ENCODE peak calls at places on chromosomes 12 and 14, in seven cellular contexts. One of them, this sample, is unnamed.

GRCh38 chr14:48536318-48536717 is 860.9 kb upstream of the MDGA2 start:
- DNase-seq in hepatocyte: peak; percentile 6
- DNase-seq in mammary epithelial cell: no peak
- DNase-seq in IMR-90: no peak
- DNase-seq in neural progenitor cell: peak; percentile 66
- DNase-seq in PC-3: peak; percentile 43
- DNase-seq in HepG2: peak; percentile 4
- DNase-seq in this sample: no peak

GRCh38 chr12:49683604-49684309 is 23.4 kb downstream of the FMNL3 start:
- DNase-seq in hepatocyte: no peak
- DNase-seq in mammary epithelial cell: no peak
- DNase-seq in IMR-90: no peak
- DNase-seq in neural progenitor cell: no peak
- DNase-seq in PC-3: no peak
- DNase-seq in HepG2: no peak
- DNase-seq in this sample: no peak

GRCh38 chr14:29240046-29240445 is 473.5 kb downstream of the FOXG1 start:
- DNase-seq in hepatocyte: no peak
- DNase-seq in mammary epithelial cell: no peak
- DNase-seq in IMR-90: peak; percentile 89
- DNase-seq in neural progenitor cell: no peak
- DNase-seq in PC-3: peak; percentile 87
- DNase-seq in HepG2: no peak
- DNase-seq in this sample: peak; percentile 49

GRCh38 chr14:46499521-46499920 is 152.1 kb downstream of the RPL10L start:
- DNase-seq in hepatocyte: no peak
- DNase-seq in mammary epithelial cell: no peak
- DNase-seq in IMR-90: no peak
- DNase-seq in neural progenitor cell: no peak
- DNase-seq in PC-3: no peak
- DNase-seq in HepG2: no peak
- DNase-seq in this sample: no peak

GRCh38 chr12:95218164-95218851 is 701 bp downstream of the VEZT start:
- DNase-seq in hepatocyte: no peak
- DNase-seq in mammary epithelial cell: peak; percentile 85
- DNase-seq in IMR-90: peak; percentile 58
- DNase-seq in neural progenitor cell: no peak
- DNase-seq in PC-3: peak; percentile 87
- DNase-seq in HepG2: no peak
- DNase-seq in this sample: peak; percentile 86

GRCh38 chr14:100438678-100439592 is 115.8 kb downstream of the SLC25A47 start:
- DNase-seq in hepatocyte: peak; percentile 84
- DNase-seq in mammary epithelial cell: peak; percentile 95
- DNase-seq in IMR-90: peak; percentile 89
- DNase-seq in neural progenitor cell: no peak
- DNase-seq in PC-3: peak; percentile 96
- DNase-seq in HepG2: peak; percentile 23
- DNase-seq in this sample: peak; percentile 97

GRCh38 chr12:110940933-110941332 is 20.6 kb upstream of the MYL2 start:
- DNase-seq in hepatocyte: no peak
- DNase-seq in mammary epithelial cell: no peak
- DNase-seq in IMR-90: no peak
- DNase-seq in neural progenitor cell: no peak
- DNase-seq in PC-3: no peak
- DNase-seq in HepG2: no peak
- DNase-seq in this sample: no peak

GRCh38 chr12:132597333-132598283 is 12.8 kb downstream of the LRCOL1 start:
- DNase-seq in hepatocyte: peak; percentile 63
- DNase-seq in mammary epithelial cell: peak; percentile 16
- DNase-seq in IMR-90: peak; percentile 23
- DNase-seq in neural progenitor cell: peak; percentile 76
- DNase-seq in PC-3: peak; percentile 49
- DNase-seq in HepG2: no peak
- DNase-seq in this sample: no peak

GRCh38 chr12:5546616-5547015 is 114.7 kb downstream of the NTF3 start:
- DNase-seq in hepatocyte: no peak
- DNase-seq in mammary epithelial cell: no peak
- DNase-seq in IMR-90: peak; percentile 29
- DNase-seq in neural progenitor cell: no peak
- DNase-seq in PC-3: no peak
- DNase-seq in HepG2: no peak
- DNase-seq in this sample: no peak

GRCh38 chr12:9049520-9050133 is 60.3 kb downstream of the KLRG1 start:
- DNase-seq in hepatocyte: peak; percentile 67
- DNase-seq in mammary epithelial cell: peak; percentile 28
- DNase-seq in IMR-90: peak; percentile 52
- DNase-seq in neural progenitor cell: peak; percentile 52
- DNase-seq in PC-3: peak; percentile 56
- DNase-seq in HepG2: peak; percentile 46
- DNase-seq in this sample: peak; percentile 51

GRCh38 chr14:99389171-99389826 is 91.4 kb downstream of the SETD3 start:
- DNase-seq in hepatocyte: peak; percentile 67
- DNase-seq in mammary epithelial cell: peak; percentile 21
- DNase-seq in IMR-90: peak; percentile 10
- DNase-seq in neural progenitor cell: peak; percentile 80
- DNase-seq in PC-3: peak; percentile 65
- DNase-seq in HepG2: peak; percentile 21
- DNase-seq in this sample: peak; percentile 94

GRCh38 chr12:51980051-51980808 is 26.5 kb upstream of the TAMALIN start:
- DNase-seq in hepatocyte: peak; percentile 80
- DNase-seq in mammary epithelial cell: peak; percentile 44
- DNase-seq in IMR-90: peak; percentile 63
- DNase-seq in neural progenitor cell: peak; percentile 72
- DNase-seq in PC-3: peak; percentile 71
- DNase-seq in HepG2: peak; percentile 50
- DNase-seq in this sample: peak; percentile 90

GRCh38 chr14:53331247-53331646 is 178.1 kb upstream of the DDHD1 start:
- DNase-seq in hepatocyte: no peak
- DNase-seq in mammary epithelial cell: peak; percentile 98
- DNase-seq in IMR-90: peak; percentile 93
- DNase-seq in neural progenitor cell: no peak
- DNase-seq in PC-3: peak; percentile 91
- DNase-seq in HepG2: no peak
- DNase-seq in this sample: no peak

GRCh38 chr12:3931721-3932120 is 58.5 kb upstream of the PARP11 start:
- DNase-seq in hepatocyte: no peak
- DNase-seq in mammary epithelial cell: no peak
- DNase-seq in IMR-90: no peak
- DNase-seq in neural progenitor cell: no peak
- DNase-seq in PC-3: no peak
- DNase-seq in HepG2: no peak
- DNase-seq in this sample: no peak

GRCh38 chr14:61615743-61616523 is 79.4 kb upstream of the HIF1A start:
- DNase-seq in hepatocyte: no peak
- DNase-seq in mammary epithelial cell: no peak
- DNase-seq in IMR-90: no peak
- DNase-seq in neural progenitor cell: no peak
- DNase-seq in PC-3: peak; percentile 79
- DNase-seq in HepG2: no peak
- DNase-seq in this sample: peak; percentile 56

GRCh38 chr12:82805812-82806497 is 119.2 kb downstream of the TMTC2 start:
- DNase-seq in hepatocyte: no peak
- DNase-seq in mammary epithelial cell: peak; percentile 48
- DNase-seq in IMR-90: peak; percentile 1
- DNase-seq in neural progenitor cell: no peak
- DNase-seq in PC-3: peak; percentile 14
- DNase-seq in HepG2: no peak
- DNase-seq in this sample: peak; percentile 56

GRCh38 chr14:92427096-92427495 is 86.5 kb upstream of the RIN3 start:
- DNase-seq in hepatocyte: no peak
- DNase-seq in mammary epithelial cell: no peak
- DNase-seq in IMR-90: no peak
- DNase-seq in neural progenitor cell: no peak
- DNase-seq in PC-3: no peak
- DNase-seq in HepG2: no peak
- DNase-seq in this sample: peak; percentile 66

GRCh38 chr12:88044035-88044434 is 14.8 kb upstream of the C12orf50 start:
- DNase-seq in hepatocyte: no peak
- DNase-seq in mammary epithelial cell: no peak
- DNase-seq in IMR-90: no peak
- DNase-seq in neural progenitor cell: no peak
- DNase-seq in PC-3: no peak
- DNase-seq in HepG2: no peak
- DNase-seq in this sample: no peak

GRCh38 chr12:15863984-15864383 is 18.2 kb upstream of the STRAP start:
- DNase-seq in hepatocyte: no peak
- DNase-seq in mammary epithelial cell: no peak
- DNase-seq in IMR-90: no peak
- DNase-seq in neural progenitor cell: no peak
- DNase-seq in PC-3: no peak
- DNase-seq in HepG2: no peak
- DNase-seq in this sample: no peak

GRCh38 chr14:35482994-35483515 is 50.9 kb upstream of the INSM2 start:
- DNase-seq in hepatocyte: no peak
- DNase-seq in mammary epithelial cell: no peak
- DNase-seq in IMR-90: no peak
- DNase-seq in neural progenitor cell: no peak
- DNase-seq in PC-3: no peak
- DNase-seq in HepG2: no peak
- DNase-seq in this sample: no peak

GRCh38 chr14:101543814-101544213 is 17.5 kb upstream of the DIO3 start:
- DNase-seq in hepatocyte: no peak
- DNase-seq in mammary epithelial cell: no peak
- DNase-seq in IMR-90: no peak
- DNase-seq in neural progenitor cell: no peak
- DNase-seq in PC-3: no peak
- DNase-seq in HepG2: no peak
- DNase-seq in this sample: no peak
- H2AFZ ChIP-seq in hepatocyte: no peak overlapping the region
- H2AFZ ChIP-seq in mammary epithelial cell: no peak overlapping the region
- H2AFZ ChIP-seq in IMR-90: no peak overlapping the region
- H2AFZ ChIP-seq in neural progenitor cell: no peak overlapping the region
- H2AFZ ChIP-seq in PC-3: no peak overlapping the region
- H2AFZ ChIP-seq in HepG2: no peak overlapping the region
- H2AFZ ChIP-seq in this sample: no peak overlapping the region

GRCh38 chr14:74794947-74795346 is 31.8 kb downstream of the YLPM1 start:
- DNase-seq in hepatocyte: no peak
- DNase-seq in mammary epithelial cell: no peak
- DNase-seq in IMR-90: no peak
- DNase-seq in neural progenitor cell: no peak
- DNase-seq in PC-3: no peak
- DNase-seq in HepG2: no peak
- DNase-seq in this sample: no peak

GRCh38 chr14:74792249-74793039 is 29.3 kb downstream of the YLPM1 start:
- DNase-seq in hepatocyte: no peak
- DNase-seq in mammary epithelial cell: no peak
- DNase-seq in IMR-90: peak; percentile 15
- DNase-seq in neural progenitor cell: no peak
- DNase-seq in PC-3: no peak
- DNase-seq in HepG2: no peak
- DNase-seq in this sample: no peak

GRCh38 chr14:74793506-74794155 is 30.5 kb downstream of the YLPM1 start:
- DNase-seq in hepatocyte: no peak
- DNase-seq in mammary epithelial cell: no peak
- DNase-seq in IMR-90: no peak
- DNase-seq in neural progenitor cell: peak; percentile 27
- DNase-seq in PC-3: peak; percentile 32
- DNase-seq in HepG2: no peak
- DNase-seq in this sample: no peak
- TF ChIP-seq CTCF in hepatocyte: peak; percentile 10
- TF ChIP-seq CTCF in mammary epithelial cell: peak; percentile 36
- TF ChIP-seq CTCF in IMR-90: peak; percentile 26
- TF ChIP-seq CTCF in neural progenitor cell: peak; percentile 53
- TF ChIP-seq CTCF in PC-3: peak; percentile 59
- TF ChIP-seq CTCF in HepG2: no peak
- TF ChIP-seq CTCF in this sample: peak; percentile 59

GRCh38 chr12:108136697-108137096 is 7.6 kb downstream of the WSCD2 start:
- DNase-seq in hepatocyte: no peak
- DNase-seq in mammary epithelial cell: no peak
- DNase-seq in IMR-90: no peak
- DNase-seq in neural progenitor cell: no peak
- DNase-seq in PC-3: no peak
- DNase-seq in HepG2: no peak
- DNase-seq in this sample: no peak

GRCh38 chr12:108133482-108133881 is 4.4 kb downstream of the WSCD2 start:
- DNase-seq in hepatocyte: no peak
- DNase-seq in mammary epithelial cell: no peak
- DNase-seq in IMR-90: no peak
- DNase-seq in neural progenitor cell: no peak
- DNase-seq in PC-3: no peak
- DNase-seq in HepG2: no peak
- DNase-seq in this sample: no peak

GRCh38 chr12:108135627-108136026 is 6.5 kb downstream of the WSCD2 start:
- DNase-seq in hepatocyte: no peak
- DNase-seq in mammary epithelial cell: no peak
- DNase-seq in IMR-90: no peak
- DNase-seq in neural progenitor cell: no peak
- DNase-seq in PC-3: no peak
- DNase-seq in HepG2: no peak
- DNase-seq in this sample: no peak

GRCh38 chr12:108131657-108132126 is 2.6 kb downstream of the WSCD2 start:
- DNase-seq in hepatocyte: no peak
- DNase-seq in mammary epithelial cell: no peak
- DNase-seq in IMR-90: no peak
- DNase-seq in neural progenitor cell: peak; percentile 29
- DNase-seq in PC-3: no peak
- DNase-seq in HepG2: no peak
- DNase-seq in this sample: no peak

GRCh38 chr12:108134744-108135143 is 5.7 kb downstream of the WSCD2 start:
- DNase-seq in hepatocyte: no peak
- DNase-seq in mammary epithelial cell: no peak
- DNase-seq in IMR-90: no peak
- DNase-seq in neural progenitor cell: no peak
- DNase-seq in PC-3: no peak
- DNase-seq in HepG2: no peak
- DNase-seq in this sample: no peak
- H4K20me1 ChIP-seq in hepatocyte: no peaks in the 10 kb centered on the region
- H4K20me1 ChIP-seq in mammary epithelial cell: no peaks in the 10 kb centered on the region
- H4K20me1 ChIP-seq in IMR-90: no peaks in the 10 kb centered on the region
- H4K20me1 ChIP-seq in neural progenitor cell: no peaks in the 10 kb centered on the region
- H4K20me1 ChIP-seq in PC-3: no peaks in the 10 kb centered on the region
- H4K20me1 ChIP-seq in HepG2: no peaks in the 10 kb centered on the region
- H4K20me1 ChIP-seq in this sample: no peaks in the 10 kb centered on the region

DNA sequence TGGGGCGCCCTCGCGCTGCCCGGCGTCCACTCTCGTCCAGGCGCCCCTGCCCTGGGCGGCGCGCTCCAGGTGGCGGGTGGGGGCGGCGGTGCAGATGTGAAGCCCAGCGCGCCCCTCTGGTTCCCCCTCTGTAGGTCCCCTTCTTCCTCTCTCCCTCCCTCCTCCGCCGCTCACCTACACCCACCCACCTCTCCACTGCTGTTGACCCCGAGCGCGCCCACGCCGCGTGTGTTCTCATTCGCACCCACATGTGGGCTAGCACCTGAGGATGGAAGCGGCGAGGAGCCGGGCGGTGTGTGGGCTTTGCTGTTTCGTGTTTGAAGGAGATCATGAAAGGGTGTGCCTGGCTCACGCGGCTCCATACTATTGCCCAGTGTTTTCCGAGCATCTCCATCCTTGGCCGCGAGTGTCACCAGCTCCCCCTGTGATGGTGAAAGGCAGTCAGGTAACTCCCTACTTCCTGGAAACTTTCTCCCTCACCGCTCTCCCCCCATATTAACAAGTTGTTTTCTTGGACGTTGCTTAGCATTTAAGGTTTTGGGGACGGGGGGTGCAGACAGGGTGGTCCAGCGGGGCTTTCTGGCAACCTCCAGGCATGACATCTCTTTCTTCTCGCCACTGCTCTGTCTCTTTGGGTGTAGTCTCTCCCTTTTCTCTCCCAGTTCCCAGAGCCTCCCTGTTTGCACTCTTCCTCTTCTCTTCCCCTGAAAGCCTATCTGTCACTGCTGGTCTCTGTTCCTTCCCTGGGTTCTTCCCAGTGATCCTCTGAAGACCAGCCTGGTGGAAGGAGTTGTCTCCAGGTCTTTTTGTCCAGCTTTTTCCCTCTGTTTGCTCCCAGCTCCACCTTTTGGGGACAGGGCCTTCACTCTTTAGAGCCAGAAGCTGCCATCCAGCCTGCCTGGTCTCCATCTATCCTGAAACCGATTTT is 1.6 kb downstream of the CACNA1C start:
- DNase-seq in hepatocyte: peak; percentile 33
- DNase-seq in mammary epithelial cell: no peak
- DNase-seq in IMR-90: no peak
- DNase-seq in neural progenitor cell: peak; percentile 11
- DNase-seq in PC-3: no peak
- DNase-seq in HepG2: no peak
- DNase-seq in this sample: peak; percentile 89
- H2AFZ ChIP-seq in hepatocyte: peak overlapping the region; percentile 25
- H2AFZ ChIP-seq in mammary epithelial cell: no peak overlapping the region
- H2AFZ ChIP-seq in IMR-90: peak overlapping the region; percentile 85
- H2AFZ ChIP-seq in neural progenitor cell: peak overlapping the region; percentile 64
- H2AFZ ChIP-seq in PC-3: no peak overlapping the region
- H2AFZ ChIP-seq in HepG2: no peak overlapping the region
- H2AFZ ChIP-seq in this sample: peak overlapping the region; percentile 64

This sample was measured in osteoblast.